ENCODE peak calls at places on chromosomes 13 and 19, in seven cellular contexts. B is pancreas; D is gastrocnemius medialis; M is DND-41; R is GM12865; W is mucosa of descending colon; J is effector memory CD4-positive, alpha-beta T cell. L is an unnamed sample.

GRCh38 chr13:70964124-70964523 is 855.9 kb upstream of the KLHL1 start:
- DNase-seq in B (no peak), D (no peak), M (no peak), R (peak; percentile 6), W (no peak), J (no peak), L (peak; percentile 30)

GRCh38 chr19:539429-540030 is 4.3 kb upstream of the GZMM start:
- DNase-seq in B (no peak), D (no peak), M (no peak), R (no peak), W (no peak), J (no peak), L (no peak)

GRCh38 chr19:28737526-28737925 is 475.4 kb downstream of the UQCRFS1 start:
- DNase-seq in B (no peak), D (no peak), M (no peak), R (no peak), W (no peak), J (no peak), L (no peak)

GRCh38 chr13:38759390-38759789 is 72.5 kb downstream of the FREM2 start:
- DNase-seq in B (no peak), D (no peak), M (no peak), R (no peak), W (no peak), J (no peak), L (peak; percentile 55)

GRCh38 chr13:69264362-69265334 is 843.0 kb upstream of the ATXN8OS start:
- DNase-seq in B (no peak), D (no peak), M (no peak), R (no peak), W (no peak), J (no peak), L (no peak)

GRCh38 chr13:20137875-20138274 is 23.0 kb downstream of the GJA3 start:
- DNase-seq in B (no peak), D (no peak), M (no peak), R (no peak), W (no peak), J (no peak), L (no peak)

GRCh38 chr19:33879818-33880575 is 83.3 kb downstream of the KCTD15 start:
- DNase-seq in B (peak; percentile 47), D (no peak), M (no peak), R (peak; percentile 84), W (no peak), J (no peak), L (no peak)

GRCh38 chr13:112776971-112777370 is 87.1 kb downstream of the ATP11A start:
- DNase-seq in B (no peak), D (no peak), M (no peak), R (no peak), W (no peak), J (no peak), L (no peak)

GRCh38 chr13:88124142-88124541 is 453.0 kb downstream of the SLITRK5 start:
- DNase-seq in B (no peak), D (no peak), M (no peak), R (no peak), W (no peak), J (no peak), L (no peak)

GRCh38 chr13:77470986-77471385 is 64.5 kb upstream of the SCEL start:
- DNase-seq in B (no peak), D (no peak), M (no peak), R (no peak), W (no peak), J (no peak), L (no peak)

GRCh38 chr13:92807343-92807742 is 419.3 kb upstream of the GPC6 start:
- DNase-seq in B (no peak), D (no peak), M (no peak), R (no peak), W (no peak), J (no peak), L (no peak)

GRCh38 chr13:109345433-109345941 is 440.9 kb downstream of the IRS2 start:
- DNase-seq in B (no peak), D (no peak), M (no peak), R (no peak), W (no peak), J (no peak), L (no peak)

GRCh38 chr19:327291-328024 is 17.1 kb downstream of the MIER2 start:
- DNase-seq in B (no peak), D (no peak), M (no peak), R (no peak), W (no peak), J (no peak), L (no peak)

GRCh38 chr13:50358221-50358620 is 343.0 kb downstream of the KCNRG start:
- DNase-seq in B (no peak), D (no peak), M (no peak), R (no peak), W (no peak), J (no peak), L (peak; percentile 77)

GRCh38 chr19:17470204-17470841 is at the start of gene SLC27A1:
- DNase-seq in B (peak; percentile 98), D (peak; percentile 99), M (peak; percentile 95), R (peak; percentile 97), W (peak; percentile 97), J (peak; percentile 87), L (peak; percentile 98)

GRCh38 chr19:51136891-51137551 is 5.1 kb upstream of the SIGLEC7 start:
- DNase-seq in B (no peak), D (peak; percentile 29), M (no peak), R (no peak), W (no peak), J (no peak), L (no peak)

GRCh38 chr19:55283548-55284393 is at the start of gene BRSK1:
- DNase-seq in B (no peak), D (no peak), M (peak; percentile 73), R (no peak), W (no peak), J (no peak), L (peak; percentile 30)

GRCh38 chr13:48965736-48966135 is 10.0 kb upstream of the FNDC3A start:
- DNase-seq in B (no peak), D (no peak), M (no peak), R (no peak), W (no peak), J (no peak), L (no peak)

GRCh38 chr19:8161135-8161646 is 11.8 kb upstream of the FBN3 start:
- DNase-seq in B (peak; percentile 45), D (no peak), M (peak; percentile 54), R (peak; percentile 69), W (no peak), J (no peak), L (peak; percentile 74)

GRCh38 chr19:6720369-6721112 is at the start of gene C3:
- DNase-seq in B (peak; percentile 70), D (peak; percentile 73), M (no peak), R (no peak), W (no peak), J (no peak), L (no peak)

GRCh38 chr19:41928221-41928683 is at the start of gene ERFL:
- DNase-seq in B (no peak), D (no peak), M (peak; percentile 78), R (no peak), W (no peak), J (no peak), L (peak; percentile 41)

GRCh38 chr13:45811891-45812583 is 39.5 kb downstream of the SIAH3 start:
- DNase-seq in B (no peak), D (no peak), M (no peak), R (no peak), W (no peak), J (no peak), L (no peak)

GRCh38 chr13:29754486-29754806 is 96.0 kb downstream of the UBL3 start:
- DNase-seq in B (no peak), D (no peak), M (no peak), R (no peak), W (no peak), J (no peak), L (peak; percentile 66)

GRCh38 chr13:19150226-19150625 is 31.4 kb downstream of the TUBA3C start:
- DNase-seq in B (no peak), D (no peak), M (no peak), R (no peak), W (no peak), J (no peak), L (no peak)

GRCh38 chr13:63446329-63446728 is 2030.7 kb upstream of the PCDH20 start:
- DNase-seq in B (no peak), D (no peak), M (no peak), R (no peak), W (no peak), J (no peak), L (no peak)

GRCh38 chr13:101623469-101624209 is 171.2 kb downstream of the ITGBL1 start:
- DNase-seq in B (no peak), D (no peak), M (no peak), R (no peak), W (no peak), J (no peak), L (no peak)

GRCh38 chr19:11234486-11235075 is 4.8 kb upstream of the ANGPTL8 start:
- DNase-seq in B (peak; percentile 49), D (no peak), M (no peak), R (no peak), W (no peak), J (no peak), L (no peak)

GRCh38 chr13:97235549-97236206 is 13.5 kb downstream of the MBNL2 start:
- DNase-seq in B (no peak), D (no peak), M (no peak), R (no peak), W (peak; percentile 87), J (no peak), L (no peak)

GRCh38 chr19:5672708-5673459 is 7.4 kb downstream of the MICOS13 start:
- DNase-seq in B (no peak), D (no peak), M (no peak), R (no peak), W (no peak), J (no peak), L (no peak)

GRCh38 chr13:27388236-27388635 is 36.2 kb upstream of the GTF3A start:
- DNase-seq in B (no peak), D (no peak), M (no peak), R (no peak), W (no peak), J (no peak), L (no peak)
- H3K4me3 ChIP-seq in B (no peak overlapping the region), D (no peak overlapping the region), M (no peak overlapping the region), R (no peak overlapping the region), W (no peak overlapping the region), J (no peak overlapping the region), L (no peak overlapping the region)

GRCh38 chr13:43787518-43787891 is 733 bp upstream of the ENOX1 start:
- DNase-seq in B (no peak), D (no peak), M (no peak), R (no peak), W (no peak), J (no peak), L (peak; percentile 28)
- H3K4me3 ChIP-seq in B (peak overlapping the region; percentile 19), D (peak overlapping the region; percentile 62), M (no peak overlapping the region), R (peak overlapping the region; percentile 73), W (no peak overlapping the region), J (peak overlapping the region; percentile 67), L (peak overlapping the region; percentile 50)

GRCh38 chr19:39969266-39969665 is 1.7 kb upstream of the PSMC4 start:
- DNase-seq in B (no peak), D (no peak), M (no peak), R (no peak), W (no peak), J (no peak), L (no peak)
- H3K4me3 ChIP-seq in B (no peak overlapping the region), D (no peak overlapping the region), M (peak overlapping the region; percentile 84), R (peak overlapping the region; percentile 83), W (no peak overlapping the region), J (no peak overlapping the region), L (no peak overlapping the region)

DNA sequence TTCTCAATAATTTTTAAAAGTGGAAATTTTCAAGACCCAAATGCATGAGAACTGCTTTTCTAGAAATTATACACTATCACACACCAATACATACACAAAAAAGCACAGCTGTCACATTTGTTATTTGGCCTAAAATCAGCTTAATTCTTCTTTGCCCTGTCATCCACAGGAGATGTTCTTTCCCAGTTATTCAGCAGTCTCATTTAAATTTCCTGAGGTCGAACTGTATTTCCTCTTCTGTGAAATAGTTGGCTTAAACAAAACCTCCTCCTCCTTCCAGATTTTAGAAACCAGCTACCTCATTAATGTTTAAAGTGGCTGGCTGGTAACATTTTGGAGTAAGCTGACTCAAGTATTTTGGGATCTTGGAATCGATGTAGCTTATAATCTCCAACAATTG is 39.1 kb downstream of the SMAD9 start:
- DNase-seq in B (no peak), D (no peak), M (no peak), R (no peak), W (no peak), J (no peak), L (no peak)
- H3K4me3 ChIP-seq in B (no peak overlapping the region), D (no peak overlapping the region), M (no peak overlapping the region), R (no peak overlapping the region), W (no peak overlapping the region), J (no peak overlapping the region), L (no peak overlapping the region)